ENCODE peak calls at places on chromosome 1, in seven cellular contexts. B is AG09319, G is suprapubic skin, U is body of pancreas, J is fibroblast of the aortic adventitia, R is PC-9, T is AG09309. N is an unnamed sample.

GRCh38 chr1:223733898-223734852 is 21.8 kb downstream of the CAPN2 start:
- DNase-seq in R (no peak), T (no peak), G (no peak), U (no peak), B (no peak), J (no peak), N (peak; percentile 77)

GRCh38 chr1:91273875-91274274 is 130.8 kb downstream of the HFM1 start:
- DNase-seq in G (no peak), B (no peak), T (no peak), J (peak; percentile 14), R (no peak), U (no peak), N (no peak)

GRCh38 chr1:12183095-12183794 is 16.5 kb downstream of the TNFRSF1B start:
- DNase-seq in U (no peak), G (no peak), J (no peak), T (no peak), B (no peak), R (no peak), N (no peak)

GRCh38 chr1:29962831-29963247 is 726.5 kb downstream of the PTPRU start:
- DNase-seq in G (no peak), U (no peak), B (no peak), J (no peak), T (no peak), R (no peak), N (no peak)

GRCh38 chr1:210328032-210328745 is 513 bp upstream of the HHAT start:
- DNase-seq in T (no peak), B (no peak), U (peak; percentile 16), J (no peak), R (no peak), G (no peak), N (no peak)

GRCh38 chr1:8096105-8097011 is 70.2 kb upstream of the ERRFI1 start:
- DNase-seq in R (peak; percentile 92), B (no peak), T (peak; percentile 67), J (peak; percentile 84), U (no peak), G (no peak), N (no peak)

GRCh38 chr1:33094971-33095604 is 14.1 kb downstream of the AZIN2 start:
- DNase-seq in R (peak; percentile 47), U (peak; percentile 75), T (peak; percentile 31), B (peak; percentile 39), J (peak; percentile 87), G (no peak), N (no peak)

GRCh38 chr1:221439734-221440436 is 302.0 kb downstream of the DUSP10 start:
- DNase-seq in J (peak; percentile 97), G (no peak), U (no peak), R (peak; percentile 98), B (peak; percentile 80), T (peak; percentile 93), N (no peak)

GRCh38 chr1:66434096-66434495 is 99.9 kb upstream of the SGIP1 start:
- DNase-seq in B (peak; percentile 54), J (peak; percentile 31), R (no peak), G (no peak), U (no peak), T (peak; percentile 62), N (no peak)

GRCh38 chr1:9235123-9235513 is 544 bp downstream of the H6PD start:
- DNase-seq in T (no peak), G (no peak), U (peak; percentile 53), B (peak; percentile 25), R (no peak), J (peak; percentile 83), N (no peak)

GRCh38 chr1:233281711-233282581 is 13.6 kb downstream of the PCNX2 start:
- DNase-seq in R (no peak), U (no peak), B (no peak), J (peak; percentile 65), T (no peak), G (no peak), N (no peak)

GRCh38 chr1:165424454-165425283 is 20.3 kb downstream of the RXRG start:
- DNase-seq in B (no peak), G (no peak), T (no peak), R (no peak), U (no peak), J (peak; percentile 58), N (no peak)

GRCh38 chr1:103372866-103373265 is 152.6 kb upstream of the RNPC3 start:
- DNase-seq in G (no peak), R (no peak), J (no peak), B (no peak), T (no peak), U (no peak), N (no peak)

DNA sequence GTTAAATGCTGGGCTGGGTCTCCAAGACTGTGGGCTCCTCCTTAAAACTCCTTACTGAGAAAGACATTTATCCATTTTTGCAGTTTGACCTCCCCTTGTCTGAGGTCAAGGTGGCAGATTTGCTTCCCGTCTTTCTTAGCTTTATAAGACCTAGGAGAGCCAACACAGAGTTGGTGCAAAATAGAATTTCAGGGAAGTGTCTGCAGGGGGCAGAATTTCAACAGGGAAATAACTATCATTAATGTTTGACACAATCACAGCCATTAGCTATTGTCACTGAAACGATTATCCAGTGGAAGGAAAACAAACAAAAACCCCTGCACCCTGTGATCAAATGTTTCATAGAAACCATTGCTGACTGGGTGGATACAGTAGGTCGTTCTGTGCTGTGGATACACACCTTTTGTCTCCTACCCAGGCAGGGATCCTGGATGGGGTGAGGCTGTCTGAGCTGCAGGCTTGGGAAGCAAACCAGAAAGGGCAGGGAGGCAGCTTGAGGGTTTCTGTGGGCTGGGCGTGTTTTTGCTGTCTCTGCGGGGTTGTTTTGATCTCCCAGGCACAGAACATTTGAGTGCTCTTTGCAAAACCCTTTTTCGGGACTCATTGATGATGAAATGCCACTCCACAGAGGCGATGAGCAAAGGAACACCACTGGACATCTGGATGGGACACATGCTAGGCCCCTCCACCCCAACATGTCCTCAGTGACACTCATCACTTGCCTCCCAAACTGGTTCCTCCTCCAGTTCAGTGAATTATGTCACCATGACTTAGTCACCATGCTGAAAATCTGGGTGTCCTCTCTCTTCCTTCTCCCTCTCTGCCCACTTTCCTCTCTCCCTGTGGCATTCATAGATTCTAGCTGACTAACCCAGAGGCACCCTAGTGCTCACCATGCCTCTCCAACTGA is 94.2 kb upstream of the SERBP1 start:
- DNase-seq in J (no peak), B (no peak), G (no peak), R (no peak), T (no peak), U (no peak), N (no peak)
- TF ChIP-seq CTCF in J (peak; percentile 12), B (no peak), G (no peak), R (no peak), T (no peak), U (peak; percentile 13), N (peak; percentile 47)

GRCh38 chr1:229843627-229844238 is 217.7 kb downstream of the URB2 start:
- DNase-seq in B (no peak), U (peak; percentile 31), R (no peak), G (no peak), T (no peak), J (no peak), N (no peak)
- TF ChIP-seq CTCF in B (peak; percentile 3), U (peak; percentile 31), R (no peak), G (no peak), T (no peak), J (no peak), N (peak; percentile 58)

GRCh38 chr1:160032165-160032827 is 506 bp upstream of the PIGM start:
- DNase-seq in G (no peak), T (no peak), J (peak; percentile 7), R (no peak), B (no peak), U (no peak), N (no peak)

GRCh38 chr1:160028426-160028825 is 3.4 kb downstream of the PIGM start:
- DNase-seq in G (no peak), T (no peak), J (no peak), R (no peak), B (no peak), U (no peak), N (no peak)

GRCh38 chr1:160030657-160031367 is 978 bp downstream of the PIGM start:
- DNase-seq in U (peak; percentile 26), B (no peak), R (no peak), G (no peak), T (no peak), J (peak; percentile 12), N (no peak)

DNA sequence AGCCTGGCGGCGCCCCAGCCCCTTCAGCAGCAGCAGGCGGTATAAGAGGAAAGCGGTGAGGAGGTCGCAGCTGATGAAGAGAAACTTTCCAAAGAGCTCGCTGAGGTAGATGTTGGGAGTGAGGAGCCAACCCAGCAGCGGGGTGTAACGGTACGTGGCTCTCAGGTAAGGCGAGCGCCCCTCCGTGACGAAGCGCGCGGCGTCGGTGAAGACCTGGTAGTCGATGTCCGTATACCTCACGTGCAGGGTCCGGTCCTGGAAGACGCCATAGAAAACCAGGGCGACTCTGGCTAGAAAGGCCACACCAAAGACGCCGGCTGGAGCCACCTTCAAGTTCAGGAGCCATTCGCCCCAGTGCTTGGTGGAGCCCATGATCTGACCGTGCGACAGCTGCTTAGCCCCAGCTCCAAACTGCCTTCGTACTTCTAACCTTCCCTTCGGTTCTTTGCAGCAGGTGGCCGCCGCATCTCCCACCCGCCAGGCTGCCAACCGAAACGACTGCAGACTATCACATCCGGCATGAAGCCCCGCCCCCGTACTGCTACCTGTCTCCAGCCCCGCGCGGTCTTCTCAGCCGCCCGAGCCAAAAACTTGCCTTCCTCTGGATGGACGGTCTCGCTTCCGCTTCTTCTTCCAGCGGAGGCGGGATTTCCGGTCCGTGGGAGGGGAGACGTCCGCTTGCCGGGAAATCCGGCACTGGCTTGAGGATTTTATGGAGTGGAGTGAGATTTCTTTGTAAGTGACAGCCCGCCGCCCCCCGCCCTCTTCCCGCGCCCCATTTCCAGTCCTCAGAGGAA is at the start of gene PIGM:
- DNase-seq in J (peak; percentile 83), R (peak; percentile 94), T (no peak), B (peak; percentile 47), U (peak; percentile 97), G (peak; percentile 96), N (peak; percentile 95)
- TF ChIP-seq CTCF in J (no peak), R (no peak), T (no peak), B (no peak), U (no peak), G (no peak), N (no peak)

GRCh38 chr1:81510701-81511100 is 290.0 kb upstream of the ADGRL2 start:
- DNase-seq in G (no peak), B (no peak), R (no peak), J (no peak), T (no peak), U (no peak), N (no peak)
- TF ChIP-seq CTCF in G (no peak), B (no peak), R (no peak), J (no peak), T (no peak), U (no peak), N (no peak)

DNA sequence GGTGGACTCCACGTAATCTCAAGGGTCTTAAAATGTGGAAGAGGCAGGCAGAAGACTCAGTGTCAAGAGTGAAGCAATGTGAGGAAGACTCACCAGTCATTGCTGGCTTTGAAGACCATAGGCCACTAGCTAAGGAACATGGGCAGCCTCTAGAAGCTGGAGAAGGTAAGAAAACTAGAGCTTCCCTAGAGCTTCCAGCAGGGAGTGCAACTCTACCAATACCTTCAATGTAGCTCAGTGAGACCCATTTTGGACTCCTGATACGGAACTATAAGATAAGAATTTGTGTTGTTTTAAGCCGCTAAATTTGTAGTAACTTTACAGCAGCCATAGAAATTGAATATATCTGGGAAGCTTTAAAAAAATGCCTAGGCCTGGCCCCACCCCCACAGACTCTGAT is 18.9 kb downstream of the METTL13 start:
- DNase-seq in T (no peak), U (no peak), R (no peak), B (no peak), G (no peak), J (no peak), N (no peak)
- TF ChIP-seq CTCF in T (no peak), U (no peak), R (no peak), B (no peak), G (no peak), J (no peak), N (no peak)

GRCh38 chr1:207654320-207654719 is 9.4 kb downstream of the CR1L start:
- DNase-seq in R (no peak), G (no peak), U (no peak), B (no peak), T (no peak), J (peak; percentile 15), N (no peak)
- TF ChIP-seq CTCF in R (peak; percentile 60), G (no peak), U (peak; percentile 22), B (peak; percentile 29), T (peak; percentile 11), J (peak; percentile 33), N (peak; percentile 74)

N was measured in chondrocyte.